ENCODE peak calls at places on chromosomes 12 and 14, in four cellular contexts. X, R, H and D are unnamed samples.

GRCh38 chr14:56794088-56794556 is 16.2 kb downstream of the OTX2 start:
- DNase-seq in X (no peak), R (no peak), H (no peak), D (no peak)

GRCh38 chr12:22518067-22518719 is 26.1 kb downstream of the C2CD5 start:
- DNase-seq in X (peak), R (peak), H (peak), D (peak)

GRCh38 chr12:55930771-55931316 is at the start of gene DGKA:
- DNase-seq in X (peak), R (peak), H (peak), D (no peak)

GRCh38 chr14:42224053-42224888 is 617.6 kb downstream of the LRFN5 start:
- DNase-seq in X (peak), R (peak), H (peak), D (peak)

GRCh38 chr12:106126441-106127288 is 12.1 kb downstream of the NUAK1 start:
- DNase-seq in X (peak), R (no peak), H (no peak), D (no peak)

GRCh38 chr12:113436586-113436985 is 14.4 kb downstream of the SDSL start:
- DNase-seq in X (no peak), R (no peak), H (no peak), D (no peak)

GRCh38 chr12:119938049-119938667 is 50.9 kb upstream of the BICDL1 start:
- DNase-seq in X (peak), R (peak), H (peak), D (no peak)

GRCh38 chr14:40762177-40762576 is 844.5 kb upstream of the LRFN5 start:
- DNase-seq in X (no peak), R (no peak), H (no peak), D (no peak)

GRCh38 chr12:122081697-122082221 is 3.2 kb downstream of the MLXIP start:
- DNase-seq in X (peak), R (no peak), H (peak), D (no peak)

GRCh38 chr14:55103005-55103640 is 25.9 kb upstream of the LGALS3 start:
- DNase-seq in X (peak), R (peak), H (peak), D (peak)

GRCh38 chr12:67193705-67194104 is 75.5 kb upstream of the CAND1 start:
- DNase-seq in X (peak), R (peak), H (peak), D (peak)

GRCh38 chr12:7113389-7113871 is 4.4 kb upstream of the C1RL start:
- DNase-seq in X (peak), R (no peak), H (no peak), D (no peak)

GRCh38 chr14:102993523-102993922 is 63.8 kb downstream of the CDC42BPB start:
- DNase-seq in X (peak), R (no peak), H (no peak), D (no peak)

GRCh38 chr12:108237272-108237671 is 101.8 kb downstream of the CMKLR1 start:
- DNase-seq in X (peak), R (no peak), H (no peak), D (no peak)

GRCh38 chr14:59427653-59428578 is 37.3 kb downstream of the GPR135 start:
- DNase-seq in X (no peak), R (peak), H (peak), D (no peak)

GRCh38 chr12:53344824-53345485 is 8.8 kb upstream of the SP7 start:
- DNase-seq in X (peak), R (peak), H (peak), D (no peak)

GRCh38 chr12:46603776-46604456 is 221.9 kb downstream of the SLC38A4 start:
- DNase-seq in X (no peak), R (no peak), H (no peak), D (no peak)

GRCh38 chr12:2101798-2102197 is 49.0 kb downstream of the CACNA1C start:
- DNase-seq in X (no peak), R (no peak), H (no peak), D (no peak)

GRCh38 chr12:32365473-32366064 is 33.8 kb upstream of the FGD4 start:
- DNase-seq in X (peak), R (peak), H (peak), D (peak)

GRCh38 chr14:96639550-96639949 is 137.4 kb downstream of the PAPOLA start:
- DNase-seq in X (no peak), R (no peak), H (no peak), D (no peak)

GRCh38 chr14:54450535-54450934 is 9.4 kb upstream of the CNIH1 start:
- DNase-seq in X (no peak), R (no peak), H (no peak), D (no peak)

GRCh38 chr14:69581316-69581935 is 6.8 kb upstream of the CCDC177 start:
- DNase-seq in X (no peak), R (no peak), H (no peak), D (no peak)

GRCh38 chr12:94640134-94640928 is 10.0 kb downstream of the TMCC3 start:
- DNase-seq in X (peak), R (peak), H (no peak), D (no peak)

GRCh38 chr12:18837025-18837424 is 99.1 kb downstream of the CAPZA3 start:
- DNase-seq in X (no peak), R (no peak), H (no peak), D (no peak)

GRCh38 chr14:61177279-61178225 is 103.6 kb downstream of the TMEM30B start:
- DNase-seq in X (peak), R (no peak), H (no peak), D (no peak)

GRCh38 chr14:40199101-40199500 is 766.9 kb upstream of the FBXO33 start:
- DNase-seq in X (no peak), R (no peak), H (no peak), D (no peak)

GRCh38 chr14:90177537-90178189 is 78.7 kb upstream of the PSMC1 start:
- DNase-seq in X (peak), R (no peak), H (no peak), D (no peak)

GRCh38 chr14:96584199-96584906 is 82.2 kb downstream of the PAPOLA start:
- DNase-seq in X (peak), R (peak), H (no peak), D (no peak)

GRCh38 chr12:30067156-30067555 is 283.4 kb upstream of the TMTC1 start:
- DNase-seq in X (no peak), R (no peak), H (no peak), D (no peak)

GRCh38 chr14:95092723-95093122 is 64.6 kb downstream of the DICER1 start:
- DNase-seq in X (no peak), R (no peak), H (no peak), D (no peak)

GRCh38 chr12:63668028-63668799 is at the start of gene DPY19L2:
- DNase-seq in X (peak), R (peak), H (peak), D (peak)

GRCh38 chr14:33647385-33647786 is 303.5 kb downstream of the EGLN3 start:
- DNase-seq in X (peak), R (peak), H (no peak), D (peak)

GRCh38 chr14:101825797-101826196 is 64.3 kb downstream of the PPP2R5C start:
- DNase-seq in X (no peak), R (no peak), H (no peak), D (no peak)

GRCh38 chr14:101821528-101821927 is 60.0 kb downstream of the PPP2R5C start:
- DNase-seq in X (no peak), R (no peak), H (no peak), D (no peak)

GRCh38 chr14:101824339-101824727 is 62.8 kb downstream of the PPP2R5C start:
- DNase-seq in X (no peak), R (no peak), H (no peak), D (no peak)

GRCh38 chr14:101823081-101823480 is 61.6 kb downstream of the PPP2R5C start:
- DNase-seq in X (no peak), R (no peak), H (no peak), D (no peak)

GRCh38 chr14:101823511-101824120 is 62.1 kb downstream of the PPP2R5C start:
- DNase-seq in X (no peak), R (no peak), H (no peak), D (no peak)
- H3K4me3 ChIP-seq in X (no peak), R (no peak), H (no peak), D (no peak)

GRCh38 chr14:71776463-71777359 is 155.5 kb upstream of the RGS6 start:
- DNase-seq in X (no peak), R (peak), H (no peak), D (no peak)
- TF ChIP-seq CTCF in X (no peak), R (no peak), H (no peak), D (no peak)

GRCh38 chr14:94010625-94011024 is 13.5 kb downstream of the CCDC197 start:
- DNase-seq in X (no peak), R (no peak), H (no peak), D (no peak)
- H3K4me3 ChIP-seq in X (no peak), R (no peak), H (no peak), D (no peak)

GRCh38 chr14:92510972-92511371 is 2.6 kb upstream of the RIN3 start:
- DNase-seq in X (peak), R (no peak), H (no peak), D (no peak)
- TF ChIP-seq CTCF in X (peak), R (no peak), H (peak), D (no peak)

DNA sequence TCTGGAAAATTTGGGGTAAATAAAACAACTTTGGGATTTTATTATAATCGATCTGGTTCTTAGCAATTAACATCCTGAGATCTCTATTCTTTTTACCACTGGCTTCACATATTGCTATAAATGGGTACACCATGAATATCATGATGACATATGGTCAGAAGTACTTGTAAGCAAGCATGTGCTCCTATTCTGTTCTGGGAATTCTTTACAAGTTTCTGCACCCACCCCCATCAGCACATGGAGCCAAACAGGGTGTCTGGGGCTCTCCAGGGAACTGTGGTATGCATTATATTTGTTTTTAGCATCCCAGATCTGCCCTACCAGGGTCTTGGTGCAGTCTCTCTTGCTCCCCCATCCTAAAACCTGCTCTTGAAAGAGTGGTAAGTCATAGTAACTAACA is 31.3 kb downstream of the DMAC2L start:
- DNase-seq in X (no peak), R (no peak), H (no peak), D (no peak)
- H3K4me3 ChIP-seq in X (no peak), R (no peak), H (no peak), D (no peak)

GRCh38 chr14:99190696-99191662 is 81.0 kb downstream of the BCL11B start:
- DNase-seq in X (no peak), R (no peak), H (no peak), D (no peak)
- TF ChIP-seq CTCF in X (no peak), R (peak), H (no peak), D (no peak)

DNA sequence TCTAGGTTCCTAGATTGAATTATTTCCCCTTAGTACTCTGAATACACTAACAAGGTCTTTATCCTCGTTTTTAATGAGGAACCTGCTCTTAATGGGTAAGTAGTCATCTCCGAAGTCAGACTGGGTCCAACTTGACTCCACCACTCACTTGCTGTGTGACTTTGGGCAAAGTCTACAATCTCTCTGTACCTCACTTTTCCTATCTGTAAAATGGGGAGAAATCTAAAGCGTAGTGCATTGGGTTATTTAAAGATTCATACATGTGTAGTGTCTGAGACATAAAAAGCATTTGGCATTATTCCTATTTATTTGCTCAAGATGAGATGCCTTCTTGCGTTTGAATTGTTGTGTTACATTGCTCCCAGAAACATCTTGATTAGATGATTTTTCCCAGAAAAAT is 51.5 kb downstream of the GTF2A1 start:
- DNase-seq in X (no peak), R (no peak), H (no peak), D (no peak)
- H3K4me3 ChIP-seq in X (peak), R (peak), H (no peak), D (peak)